ENCODE peak calls at places on chromosomes 12 and 14, in nine cellular contexts. One of them, this sample, is unnamed.

GRCh38 chr14:105092912-105093425 is 27.7 kb upstream of the GPR132 start:
- DNase-seq in astrocyte: peak
- DNase-seq in IMR-90: peak
- DNase-seq in mesenchymal stem cell: peak
- DNase-seq in keratinocyte: no peak
- DNase-seq in fibroblast of lung: peak
- DNase-seq in H9: peak
- DNase-seq in GM23248: peak
- DNase-seq in neuronal stem cell: no peak
- DNase-seq in this sample: peak

GRCh38 chr12:131035268-131035681 is 81.6 kb downstream of the ADGRD1 start:
- DNase-seq in neuronal stem cell: no peak
- DNase-seq in astrocyte: no peak
- DNase-seq in GM23248: no peak
- DNase-seq in fibroblast of lung: no peak
- DNase-seq in keratinocyte: no peak
- DNase-seq in mesenchymal stem cell: no peak
- DNase-seq in H9: no peak
- DNase-seq in IMR-90: no peak
- DNase-seq in this sample: no peak

GRCh38 chr14:32134448-32135070 is 57.5 kb downstream of the ARHGAP5 start:
- DNase-seq in IMR-90: peak
- DNase-seq in GM23248: peak
- DNase-seq in fibroblast of lung: peak
- DNase-seq in mesenchymal stem cell: peak
- DNase-seq in H9: no peak
- DNase-seq in neuronal stem cell: no peak
- DNase-seq in keratinocyte: no peak
- DNase-seq in astrocyte: peak
- DNase-seq in this sample: no peak

GRCh38 chr12:123058980-123059379 is 78.5 kb downstream of the ARL6IP4 start:
- DNase-seq in GM23248: peak
- DNase-seq in mesenchymal stem cell: peak
- DNase-seq in keratinocyte: no peak
- DNase-seq in IMR-90: peak
- DNase-seq in fibroblast of lung: peak
- DNase-seq in astrocyte: no peak
- DNase-seq in H9: no peak
- DNase-seq in neuronal stem cell: no peak
- DNase-seq in this sample: no peak

GRCh38 chr14:89237923-89238529 is 179.0 kb downstream of the FOXN3 start:
- DNase-seq in GM23248: peak
- DNase-seq in H9: peak
- DNase-seq in astrocyte: no peak
- DNase-seq in IMR-90: peak
- DNase-seq in mesenchymal stem cell: no peak
- DNase-seq in keratinocyte: no peak
- DNase-seq in fibroblast of lung: no peak
- DNase-seq in neuronal stem cell: no peak
- DNase-seq in this sample: peak

GRCh38 chr12:124390442-124391116 is 95.7 kb downstream of the RFLNA start:
- DNase-seq in fibroblast of lung: peak
- DNase-seq in neuronal stem cell: no peak
- DNase-seq in H9: no peak
- DNase-seq in keratinocyte: no peak
- DNase-seq in IMR-90: peak
- DNase-seq in mesenchymal stem cell: peak
- DNase-seq in astrocyte: peak
- DNase-seq in GM23248: peak
- DNase-seq in this sample: no peak

GRCh38 chr14:100904307-100905019 is 941 bp upstream of the RTL1 start:
- DNase-seq in keratinocyte: no peak
- DNase-seq in H9: peak
- DNase-seq in mesenchymal stem cell: peak
- DNase-seq in fibroblast of lung: peak
- DNase-seq in IMR-90: no peak
- DNase-seq in neuronal stem cell: peak
- DNase-seq in astrocyte: no peak
- DNase-seq in GM23248: peak
- DNase-seq in this sample: peak

GRCh38 chr12:113467514-113468364 is 3.9 kb downstream of the LHX5 start:
- DNase-seq in keratinocyte: no peak
- DNase-seq in IMR-90: no peak
- DNase-seq in fibroblast of lung: no peak
- DNase-seq in neuronal stem cell: no peak
- DNase-seq in mesenchymal stem cell: no peak
- DNase-seq in GM23248: no peak
- DNase-seq in astrocyte: no peak
- DNase-seq in H9: peak
- DNase-seq in this sample: peak

GRCh38 chr12:34604227-34604626 is 581.9 kb downstream of the ALG10 start:
- DNase-seq in fibroblast of lung: no peak
- DNase-seq in neuronal stem cell: no peak
- DNase-seq in astrocyte: no peak
- DNase-seq in H9: no peak
- DNase-seq in keratinocyte: no peak
- DNase-seq in mesenchymal stem cell: no peak
- DNase-seq in IMR-90: no peak
- DNase-seq in GM23248: no peak
- DNase-seq in this sample: no peak

GRCh38 chr12:1011091-1011490 is 20.1 kb downstream of the ERC1 start:
- DNase-seq in astrocyte: no peak
- DNase-seq in keratinocyte: no peak
- DNase-seq in H9: no peak
- DNase-seq in mesenchymal stem cell: no peak
- DNase-seq in GM23248: no peak
- DNase-seq in IMR-90: no peak
- DNase-seq in neuronal stem cell: no peak
- DNase-seq in fibroblast of lung: no peak
- DNase-seq in this sample: no peak

GRCh38 chr12:1003600-1004271 is 12.7 kb downstream of the ERC1 start:
- DNase-seq in fibroblast of lung: no peak
- DNase-seq in GM23248: no peak
- DNase-seq in astrocyte: no peak
- DNase-seq in keratinocyte: no peak
- DNase-seq in IMR-90: no peak
- DNase-seq in mesenchymal stem cell: no peak
- DNase-seq in neuronal stem cell: peak
- DNase-seq in H9: no peak
- DNase-seq in this sample: peak

GRCh38 chr12:1006255-1006654 is 15.2 kb downstream of the ERC1 start:
- DNase-seq in astrocyte: no peak
- DNase-seq in IMR-90: no peak
- DNase-seq in mesenchymal stem cell: no peak
- DNase-seq in H9: no peak
- DNase-seq in GM23248: no peak
- DNase-seq in keratinocyte: no peak
- DNase-seq in neuronal stem cell: no peak
- DNase-seq in fibroblast of lung: no peak
- DNase-seq in this sample: no peak

GRCh38 chr12:1007994-1008393 is 17.0 kb downstream of the ERC1 start:
- DNase-seq in keratinocyte: no peak
- DNase-seq in H9: no peak
- DNase-seq in GM23248: no peak
- DNase-seq in fibroblast of lung: no peak
- DNase-seq in IMR-90: no peak
- DNase-seq in mesenchymal stem cell: no peak
- DNase-seq in astrocyte: no peak
- DNase-seq in neuronal stem cell: no peak
- DNase-seq in this sample: no peak

GRCh38 chr12:1007276-1007675 is 16.3 kb downstream of the ERC1 start:
- DNase-seq in IMR-90: no peak
- DNase-seq in mesenchymal stem cell: no peak
- DNase-seq in H9: no peak
- DNase-seq in fibroblast of lung: no peak
- DNase-seq in neuronal stem cell: no peak
- DNase-seq in GM23248: no peak
- DNase-seq in keratinocyte: no peak
- DNase-seq in astrocyte: no peak
- DNase-seq in this sample: no peak
- H3K9ac ChIP-seq in IMR-90: no peak
- H3K9ac ChIP-seq in mesenchymal stem cell: no peak
- H3K9ac ChIP-seq in H9: no peak
- H3K9ac ChIP-seq in fibroblast of lung: no peak
- H3K9ac ChIP-seq in neuronal stem cell: no peak
- H3K9ac ChIP-seq in GM23248: no peak
- H3K9ac ChIP-seq in keratinocyte: no peak
- H3K9ac ChIP-seq in astrocyte: no peak
- H3K9ac ChIP-seq in this sample: no peak

GRCh38 chr12:91129662-91130362 is 18.5 kb upstream of the LUM start:
- DNase-seq in astrocyte: no peak
- DNase-seq in mesenchymal stem cell: no peak
- DNase-seq in fibroblast of lung: no peak
- DNase-seq in IMR-90: no peak
- DNase-seq in H9: no peak
- DNase-seq in neuronal stem cell: no peak
- DNase-seq in GM23248: no peak
- DNase-seq in keratinocyte: no peak
- DNase-seq in this sample: no peak

GRCh38 chr12:91139264-91139663 is 28.0 kb upstream of the LUM start:
- DNase-seq in IMR-90: peak
- DNase-seq in mesenchymal stem cell: peak
- DNase-seq in GM23248: no peak
- DNase-seq in H9: no peak
- DNase-seq in keratinocyte: no peak
- DNase-seq in astrocyte: no peak
- DNase-seq in neuronal stem cell: no peak
- DNase-seq in fibroblast of lung: no peak
- DNase-seq in this sample: no peak

GRCh38 chr12:91138337-91138905 is 27.1 kb upstream of the LUM start:
- DNase-seq in IMR-90: no peak
- DNase-seq in H9: no peak
- DNase-seq in keratinocyte: no peak
- DNase-seq in astrocyte: no peak
- DNase-seq in fibroblast of lung: peak
- DNase-seq in neuronal stem cell: no peak
- DNase-seq in mesenchymal stem cell: peak
- DNase-seq in GM23248: peak
- DNase-seq in this sample: peak

DNA sequence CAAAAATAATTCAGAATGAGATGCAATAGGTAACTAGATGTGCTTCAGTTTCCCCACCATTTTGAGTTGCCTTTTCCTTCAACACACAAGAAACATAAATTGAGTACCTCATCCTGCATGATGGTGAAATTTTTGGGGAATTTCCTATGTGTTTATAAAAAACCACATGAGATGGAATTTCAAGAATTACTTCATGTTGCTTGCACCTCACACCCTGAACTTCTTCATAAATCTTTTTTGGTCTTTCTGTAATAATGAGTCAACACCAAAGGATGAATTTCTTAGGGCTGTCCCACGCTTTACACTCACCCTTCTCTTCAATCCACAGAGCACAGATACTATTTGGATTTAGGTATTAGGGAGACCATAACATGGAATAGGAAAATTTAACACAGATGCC is 22.6 kb upstream of the LUM start:
- DNase-seq in H9: no peak
- DNase-seq in GM23248: peak
- DNase-seq in fibroblast of lung: peak
- DNase-seq in astrocyte: peak
- DNase-seq in keratinocyte: no peak
- DNase-seq in mesenchymal stem cell: peak
- DNase-seq in IMR-90: peak
- DNase-seq in neuronal stem cell: no peak
- DNase-seq in this sample: no peak
- H3K9ac ChIP-seq in H9: no peak
- H3K9ac ChIP-seq in GM23248: peak
- H3K9ac ChIP-seq in fibroblast of lung: no peak
- H3K9ac ChIP-seq in astrocyte: no peak
- H3K9ac ChIP-seq in keratinocyte: no peak
- H3K9ac ChIP-seq in mesenchymal stem cell: no peak
- H3K9ac ChIP-seq in IMR-90: peak
- H3K9ac ChIP-seq in neuronal stem cell: no peak
- H3K9ac ChIP-seq in this sample: no peak

DNA sequence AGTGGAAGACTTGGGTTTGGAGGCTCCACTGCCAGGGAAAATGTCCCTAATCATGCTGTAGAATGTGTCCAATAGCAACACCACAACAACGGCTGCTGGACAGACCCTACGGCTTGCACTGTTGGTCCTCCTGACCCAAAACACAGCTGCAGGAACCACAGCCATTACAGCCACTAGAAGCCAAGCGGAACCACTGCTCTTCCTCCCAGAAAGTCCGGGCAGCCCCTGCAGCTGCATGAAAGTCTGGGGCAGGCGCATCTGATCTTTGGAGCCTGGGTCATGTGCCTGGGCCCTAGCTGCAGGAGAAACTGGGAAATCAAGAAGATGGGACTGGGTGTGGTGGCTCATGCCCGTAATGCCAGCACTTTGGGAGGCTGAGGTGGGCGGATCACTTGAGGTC is 124.7 kb upstream of the METAP2 start:
- DNase-seq in GM23248: no peak
- DNase-seq in astrocyte: no peak
- DNase-seq in keratinocyte: no peak
- DNase-seq in IMR-90: no peak
- DNase-seq in neuronal stem cell: no peak
- DNase-seq in fibroblast of lung: no peak
- DNase-seq in mesenchymal stem cell: no peak
- DNase-seq in H9: no peak
- DNase-seq in this sample: no peak
- H3K9ac ChIP-seq in GM23248: no peak
- H3K9ac ChIP-seq in astrocyte: no peak
- H3K9ac ChIP-seq in keratinocyte: no peak
- H3K9ac ChIP-seq in IMR-90: no peak
- H3K9ac ChIP-seq in neuronal stem cell: no peak
- H3K9ac ChIP-seq in fibroblast of lung: no peak
- H3K9ac ChIP-seq in mesenchymal stem cell: no peak
- H3K9ac ChIP-seq in H9: no peak
- H3K9ac ChIP-seq in this sample: no peak

GRCh38 chr14:102558566-102558965 is 33.9 kb upstream of the RCOR1 start:
- DNase-seq in H9: no peak
- DNase-seq in GM23248: no peak
- DNase-seq in neuronal stem cell: no peak
- DNase-seq in keratinocyte: no peak
- DNase-seq in astrocyte: no peak
- DNase-seq in IMR-90: no peak
- DNase-seq in mesenchymal stem cell: no peak
- DNase-seq in fibroblast of lung: no peak
- DNase-seq in this sample: no peak

GRCh38 chr14:102560436-102561261 is 31.8 kb upstream of the RCOR1 start:
- DNase-seq in keratinocyte: no peak
- DNase-seq in astrocyte: no peak
- DNase-seq in IMR-90: no peak
- DNase-seq in neuronal stem cell: no peak
- DNase-seq in GM23248: no peak
- DNase-seq in fibroblast of lung: no peak
- DNase-seq in H9: no peak
- DNase-seq in mesenchymal stem cell: no peak
- DNase-seq in this sample: no peak

GRCh38 chr14:102556098-102556677 is 36.3 kb upstream of the RCOR1 start:
- DNase-seq in keratinocyte: no peak
- DNase-seq in mesenchymal stem cell: no peak
- DNase-seq in neuronal stem cell: no peak
- DNase-seq in GM23248: no peak
- DNase-seq in fibroblast of lung: no peak
- DNase-seq in H9: no peak
- DNase-seq in IMR-90: no peak
- DNase-seq in astrocyte: no peak
- DNase-seq in this sample: peak

GRCh38 chr14:102557434-102558226 is 34.8 kb upstream of the RCOR1 start:
- DNase-seq in neuronal stem cell: no peak
- DNase-seq in keratinocyte: no peak
- DNase-seq in H9: no peak
- DNase-seq in GM23248: no peak
- DNase-seq in IMR-90: no peak
- DNase-seq in fibroblast of lung: no peak
- DNase-seq in astrocyte: no peak
- DNase-seq in mesenchymal stem cell: no peak
- DNase-seq in this sample: no peak

GRCh38 chr14:102554835-102555819 is 37.3 kb upstream of the RCOR1 start:
- DNase-seq in mesenchymal stem cell: peak
- DNase-seq in GM23248: peak
- DNase-seq in fibroblast of lung: peak
- DNase-seq in keratinocyte: no peak
- DNase-seq in astrocyte: no peak
- DNase-seq in H9: peak
- DNase-seq in neuronal stem cell: peak
- DNase-seq in IMR-90: no peak
- DNase-seq in this sample: peak
- H3K9ac ChIP-seq in mesenchymal stem cell: peak
- H3K9ac ChIP-seq in GM23248: peak
- H3K9ac ChIP-seq in fibroblast of lung: peak
- H3K9ac ChIP-seq in keratinocyte: peak
- H3K9ac ChIP-seq in astrocyte: peak
- H3K9ac ChIP-seq in H9: peak
- H3K9ac ChIP-seq in neuronal stem cell: peak
- H3K9ac ChIP-seq in IMR-90: peak
- H3K9ac ChIP-seq in this sample: peak

This sample was measured in endodermal cell.